ENCODE peak calls at places on chromosomes 2 and 18, in four cellular contexts. G, F, A and R are unnamed samples.

GRCh38 chr2:108906403-108907077 is 82.5 kb downstream of the EDAR start:
- DNase-seq in A (no peak), F (no peak), G (no peak), R (no peak)

GRCh38 chr2:15829091-15829801 is 111.1 kb upstream of the MYCN start:
- DNase-seq in A (no peak), G (no peak), F (no peak), R (no peak)

GRCh38 chr18:3261393-3262233 is at the start of gene MYL12B:
- DNase-seq in A (no peak), G (peak), F (peak), R (peak)

GRCh38 chr2:46711156-46711555 is 204.4 kb downstream of the MCFD2 start:
- DNase-seq in G (no peak), F (no peak), A (no peak), R (no peak)

GRCh38 chr2:191688934-191689695 is 11.2 kb downstream of the NABP1 start:
- DNase-seq in A (no peak), F (no peak), G (peak), R (peak)

GRCh38 chr2:222701233-222701632 is 29.8 kb downstream of the MOGAT1 start:
- DNase-seq in A (no peak), F (no peak), G (no peak), R (no peak)

GRCh38 chr2:8753609-8754008 is 71.8 kb downstream of the ID2 start:
- DNase-seq in A (peak), G (no peak), F (no peak), R (no peak)

GRCh38 chr2:191696001-191696400 is 18.1 kb downstream of the NABP1 start:
- DNase-seq in G (no peak), F (no peak), A (no peak), R (no peak)

GRCh38 chr2:111108745-111109271 is 11.9 kb upstream of the BCL2L11 start:
- DNase-seq in F (no peak), G (no peak), A (no peak), R (no peak)

GRCh38 chr2:137963535-137964065 is 673 bp upstream of the HNMT start:
- DNase-seq in F (no peak), G (peak), A (no peak), R (no peak)

GRCh38 chr2:23452853-23453420 is 68.0 kb downstream of the KLHL29 start:
- DNase-seq in G (no peak), F (no peak), A (peak), R (no peak)

GRCh38 chr2:134897932-134898331 is 20.7 kb upstream of the CCNT2 start:
- DNase-seq in A (no peak), G (no peak), F (no peak), R (no peak)

DNA sequence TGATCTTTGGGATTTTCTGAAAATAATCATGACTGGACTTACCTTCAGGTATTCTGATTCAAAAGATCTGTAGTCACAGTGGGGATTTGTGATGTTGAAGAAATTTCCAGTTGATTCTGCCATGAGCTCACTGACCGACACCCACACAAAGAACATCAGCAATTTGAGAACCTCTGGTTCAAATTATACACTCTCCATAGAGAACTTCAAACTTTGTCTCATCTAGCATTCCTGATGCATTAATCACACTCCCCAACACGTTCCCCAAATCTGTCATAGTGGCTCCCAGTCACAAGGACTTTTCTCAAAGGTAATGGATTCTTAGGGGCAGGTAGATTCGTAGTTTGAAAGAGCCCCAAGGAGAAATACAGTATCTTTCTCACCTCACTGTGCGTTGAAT is 584.3 kb downstream of the FBXO15 start:
- DNase-seq in G (no peak), A (no peak), F (no peak), R (no peak)
- TF ChIP-seq USF2 in G (no peak), A (no peak), F (no peak), R (no peak)

DNA sequence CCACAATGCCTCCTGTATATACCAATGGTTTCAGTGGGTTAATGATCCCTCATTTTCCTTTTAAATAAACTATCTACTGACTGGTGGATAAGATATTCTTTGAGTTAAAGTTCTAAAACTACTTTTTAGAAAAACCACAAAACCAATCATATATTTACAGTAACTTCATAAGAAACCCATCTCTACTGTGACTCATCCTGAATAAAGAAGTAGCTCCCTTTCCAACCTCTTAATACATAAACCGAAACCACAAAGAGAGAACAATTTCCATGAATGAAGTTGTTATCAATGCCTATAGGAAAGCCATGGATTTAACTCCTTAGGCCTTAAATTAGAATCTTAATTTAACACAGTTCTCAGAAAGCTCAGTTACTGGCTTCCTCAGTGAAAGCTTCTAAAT is 227.0 kb upstream of the SMAD7 start:
- DNase-seq in F (no peak), A (no peak), G (peak), R (no peak)
- TF ChIP-seq HDAC2 in F (no peak), A (no peak), G (no peak), R (no peak)

GRCh38 chr2:51734115-51734514 is 702.2 kb upstream of the NRXN1 start:
- DNase-seq in G (no peak), A (no peak), F (no peak), R (no peak)
- TF ChIP-seq JUNB in G (no peak), A (no peak), F (no peak), R (no peak)

DNA sequence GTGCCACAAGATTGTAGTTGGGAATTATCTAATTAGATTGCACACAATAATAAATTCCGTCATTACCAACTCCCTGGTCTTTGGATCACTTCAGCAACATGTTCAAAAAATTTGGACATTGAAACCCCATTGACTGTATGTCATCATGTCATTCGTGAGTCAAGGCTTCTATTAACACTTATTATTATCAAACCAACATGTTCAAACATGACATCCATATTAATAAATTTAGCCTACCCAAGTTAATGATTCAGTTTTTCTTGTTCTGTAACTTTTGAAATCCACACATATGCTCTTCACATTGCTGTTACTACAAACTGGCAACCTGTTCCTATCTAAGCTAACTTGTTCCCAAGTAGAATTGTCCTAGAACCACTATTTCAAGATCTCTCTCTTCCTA is 1142.7 kb upstream of the SLC39A10 start:
- DNase-seq in A (no peak), G (no peak), F (no peak), R (no peak)
- TF ChIP-seq USF2 in A (no peak), G (no peak), F (no peak), R (no peak)

DNA sequence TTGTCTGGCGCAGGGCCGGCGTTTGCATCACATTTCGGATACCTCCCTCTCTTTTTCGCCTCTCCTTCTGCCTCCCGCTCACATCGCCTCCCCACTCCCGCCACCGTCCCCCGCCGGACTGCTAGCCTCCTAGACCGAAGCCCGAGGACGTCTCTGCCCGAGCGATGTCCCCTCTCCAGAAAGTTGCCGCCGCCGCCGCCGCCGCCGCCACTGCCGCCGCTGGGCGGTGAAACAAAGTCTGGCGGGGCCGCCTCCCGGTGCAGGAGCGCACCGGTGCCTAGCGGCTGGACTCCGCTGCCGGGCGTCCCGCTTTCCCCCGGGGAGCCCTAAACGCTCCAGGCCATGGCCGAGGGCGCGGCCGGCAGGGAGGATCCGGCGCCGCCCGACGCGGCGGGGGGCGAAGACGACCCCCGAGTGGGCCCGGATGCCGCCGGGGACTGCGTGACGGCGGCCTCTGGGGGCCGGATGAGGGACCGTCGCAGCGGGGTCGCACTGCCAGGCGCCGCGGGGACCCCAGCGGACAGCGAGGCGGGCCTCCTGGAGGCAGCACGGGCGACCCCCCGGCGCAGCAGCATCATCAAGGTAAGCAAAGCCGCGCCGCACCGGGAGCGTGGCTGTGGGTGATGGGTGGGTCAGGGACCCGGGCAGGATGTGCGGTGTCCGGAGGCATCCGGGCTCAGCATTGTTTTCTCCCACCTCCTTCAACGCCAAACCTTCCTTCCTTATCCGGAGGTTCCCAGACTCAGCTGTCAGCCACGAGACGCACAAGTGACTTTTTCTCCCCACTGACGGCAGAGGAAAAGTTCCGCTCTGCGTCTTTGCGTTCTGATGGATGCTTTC is 585 bp downstream of the PLCL1 start:
- DNase-seq in A (no peak), F (peak), G (no peak), R (no peak)
- TF ChIP-seq HDAC2 in A (no peak), F (no peak), G (no peak), R (no peak)

DNA sequence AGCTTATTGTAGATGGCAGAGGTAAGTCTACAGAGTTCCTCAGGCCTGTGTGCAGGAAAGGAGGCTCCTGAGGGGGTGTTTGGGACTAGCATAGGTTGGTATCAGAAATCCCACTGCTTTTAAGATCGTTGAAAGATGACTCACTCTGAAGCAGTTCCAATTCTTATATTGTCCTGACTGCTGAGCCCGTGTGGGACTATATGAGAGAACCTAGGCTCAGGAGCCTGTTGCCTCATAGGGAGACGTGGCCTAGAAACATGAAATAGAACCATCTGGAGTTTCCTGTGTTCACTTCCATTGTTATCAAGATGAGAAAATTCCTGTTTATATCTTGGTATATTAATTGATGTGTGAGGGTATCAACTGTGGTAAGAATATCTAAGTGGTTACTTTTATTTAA is 5.7 kb downstream of the CCT7 start:
- DNase-seq in F (no peak), G (no peak), A (no peak), R (no peak)
- TF ChIP-seq JUNB in F (no peak), G (no peak), A (no peak), R (no peak)

DNA sequence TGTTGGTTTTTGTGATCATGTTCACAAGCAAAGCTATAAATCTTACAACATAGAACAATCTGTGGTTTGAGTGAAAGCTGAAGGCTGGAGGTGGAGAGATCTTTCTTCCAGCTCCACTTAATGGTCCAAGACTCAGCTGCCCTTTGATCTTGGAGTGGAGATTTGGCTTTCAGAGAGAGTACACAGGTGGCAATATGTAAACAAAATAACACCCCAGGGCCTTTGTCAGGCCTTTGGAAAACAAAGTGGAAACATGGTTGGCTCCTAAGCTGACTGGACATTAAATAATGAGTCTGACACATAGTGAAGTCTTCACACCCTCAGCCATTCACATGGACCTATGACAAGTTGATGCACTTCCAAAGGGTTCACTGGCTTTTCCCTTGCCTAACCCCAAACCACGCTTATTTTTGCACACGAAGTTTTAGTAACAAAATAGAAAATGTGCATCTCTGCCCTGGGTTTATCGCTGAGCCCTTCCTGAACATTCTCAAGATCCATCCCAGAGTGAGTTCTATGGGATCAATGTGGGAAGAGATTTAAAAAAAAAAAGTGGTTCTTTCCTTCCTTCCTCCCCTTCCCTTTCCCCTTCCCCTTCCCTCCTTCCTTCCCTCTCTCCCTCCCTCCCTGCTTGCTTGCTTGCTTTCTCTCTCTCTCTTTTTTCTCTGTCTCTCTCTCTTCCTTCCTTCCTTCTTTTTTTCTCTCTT is 201.2 kb upstream of the NT5C1B start:
- DNase-seq in G (no peak), F (no peak), A (no peak), R (no peak)
- TF ChIP-seq USF2 in G (no peak), F (no peak), A (no peak), R (no peak)

GRCh38 chr18:75923169-75923568 is 495.7 kb upstream of the SMIM21 start:
- DNase-seq in A (no peak), G (no peak), F (no peak), R (peak)
- TF ChIP-seq HDAC2 in A (no peak), G (no peak), F (no peak), R (no peak)

GRCh38 chr18:62617793-62618591 is 95.2 kb downstream of the ZCCHC2 start:
- DNase-seq in A (no peak), G (peak), F (no peak), R (no peak)

GRCh38 chr18:62612721-62613120 is 89.9 kb downstream of the ZCCHC2 start:
- DNase-seq in F (no peak), G (no peak), A (no peak), R (no peak)

GRCh38 chr18:62614499-62614898 is 91.7 kb downstream of the ZCCHC2 start:
- DNase-seq in A (no peak), F (no peak), G (no peak), R (no peak)

GRCh38 chr18:62618735-62619134 is 95.9 kb downstream of the ZCCHC2 start:
- DNase-seq in A (no peak), F (no peak), G (no peak), R (no peak)

DNA sequence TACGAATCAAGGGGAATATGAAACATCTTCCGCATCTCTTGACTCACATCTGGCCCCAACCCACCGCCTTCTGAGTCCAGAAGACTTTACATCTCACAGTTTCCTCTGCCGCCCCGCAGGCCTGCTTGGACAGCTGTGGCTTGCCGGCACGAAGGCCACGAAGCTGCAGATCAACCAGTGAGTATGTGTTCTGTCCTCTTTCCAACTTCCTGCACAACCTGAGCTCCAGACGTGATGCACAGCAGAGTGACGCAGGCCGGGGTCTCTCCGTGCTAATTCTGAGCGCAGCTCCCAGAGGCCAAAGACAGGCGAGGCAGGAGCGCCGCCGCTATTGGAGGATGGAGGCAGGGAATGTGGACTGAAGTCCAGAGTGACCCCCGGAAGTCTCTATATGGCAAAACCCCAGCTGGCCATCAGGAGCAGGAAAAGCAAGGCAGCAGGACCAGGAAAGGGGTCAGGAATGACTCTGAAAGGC is 93.5 kb downstream of the ZCCHC2 start:
- DNase-seq in F (no peak), A (no peak), G (peak), R (no peak)
- TF ChIP-seq JUNB in F (no peak), A (no peak), G (no peak), R (no peak)

GRCh38 chr2:197868136-197868535 is 63.7 kb downstream of the PLCL1 start:
- DNase-seq in G (no peak), F (no peak), A (no peak), R (no peak)

GRCh38 chr2:197869501-197870111 is 65.2 kb downstream of the PLCL1 start:
- DNase-seq in F (no peak), A (no peak), G (no peak), R (no peak)

GRCh38 chr2:197866449-197866848 is 62.1 kb downstream of the PLCL1 start:
- DNase-seq in A (no peak), F (no peak), G (no peak), R (no peak)

GRCh38 chr2:197869030-197869429 is 64.6 kb downstream of the PLCL1 start:
- DNase-seq in F (no peak), G (no peak), A (no peak), R (no peak)

DNA sequence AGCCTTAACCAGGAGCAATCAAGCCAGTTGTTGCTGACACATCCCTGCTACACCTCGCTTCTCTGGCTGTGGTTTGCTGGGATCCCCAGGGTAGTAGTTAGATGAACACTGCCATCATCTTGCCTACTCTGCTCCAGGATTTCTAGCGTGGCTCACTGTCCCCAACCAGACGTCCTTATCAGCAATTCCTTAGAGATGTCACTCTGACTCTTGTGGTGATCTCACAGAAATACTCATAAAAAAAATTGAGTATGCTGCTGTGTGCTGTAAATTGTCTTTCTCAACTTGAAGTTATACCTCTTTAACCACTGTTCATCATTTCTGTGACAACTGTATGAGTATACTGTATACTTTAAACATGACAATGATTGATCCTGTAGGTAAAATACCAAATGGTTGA is 63.2 kb downstream of the PLCL1 start:
- DNase-seq in F (peak), G (no peak), A (no peak), R (no peak)
- TF ChIP-seq USF2 in F (no peak), G (no peak), A (no peak), R (no peak)